ENCODE peak calls at places on chromosomes 5 and 9, in eight cellular contexts. R, Y, J, A, K, U, E and I are unnamed samples.

GRCh38 chr5:15116996-15117395 is 245.4 kb upstream of the ANKH start:
- DNase-seq in K (no peak), J (no peak), R (no peak), U (peak), A (no peak), Y (no peak), E (no peak), I (no peak)

GRCh38 chr5:151381899-151382298 is 34.5 kb upstream of the SLC36A2 start:
- DNase-seq in R (no peak), U (no peak), A (no peak), E (no peak), J (no peak), K (no peak), Y (no peak), I (no peak)

GRCh38 chr9:91037511-91038482 is 236.2 kb downstream of the SYK start:
- DNase-seq in Y (peak), J (peak), K (no peak), A (peak), E (no peak), U (peak), R (peak), I (peak)

GRCh38 chr9:100322954-100323536 is 29.7 kb downstream of the TEX10 start:
- DNase-seq in R (peak), Y (peak), E (peak), J (peak), U (peak), A (no peak), K (no peak), I (peak)

GRCh38 chr5:54868511-54869483 is 116.6 kb downstream of the ESM1 start:
- DNase-seq in Y (no peak), A (no peak), K (no peak), R (no peak), J (no peak), U (no peak), E (no peak), I (no peak)

GRCh38 chr9:16526380-16526779 is 344.1 kb downstream of the BNC2 start:
- DNase-seq in E (no peak), A (no peak), U (peak), K (no peak), R (peak), J (no peak), Y (peak), I (peak)

GRCh38 chr5:72138943-72139467 is 31.7 kb downstream of the MAP1B start:
- DNase-seq in A (no peak), J (no peak), Y (peak), K (no peak), U (no peak), R (peak), E (no peak), I (peak)

GRCh38 chr5:142929602-142930001 is 159.4 kb downstream of the ARHGAP26 start:
- DNase-seq in A (peak), R (peak), Y (no peak), E (no peak), K (no peak), U (no peak), J (no peak), I (peak)

GRCh38 chr5:129930221-129930620 is 26.0 kb downstream of the CHSY3 start:
- DNase-seq in J (no peak), E (no peak), K (no peak), Y (no peak), U (no peak), R (peak), A (no peak), I (no peak)

DNA sequence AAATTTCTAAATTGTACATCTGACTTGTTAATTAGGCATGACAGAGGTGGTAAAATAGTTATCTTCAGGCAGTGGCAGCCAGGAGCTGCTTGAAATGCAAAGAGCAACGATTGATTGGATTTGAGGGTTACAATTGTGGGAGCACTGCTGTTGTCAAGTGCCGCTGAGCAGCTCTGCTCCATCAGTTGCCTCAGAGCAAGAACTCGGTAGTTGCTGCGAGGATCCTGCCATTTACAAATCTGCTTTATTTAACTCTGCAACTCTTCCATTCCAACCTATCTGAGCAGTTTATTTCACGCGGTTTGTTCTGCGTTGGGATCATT is 12.6 kb downstream of the PBX3 start:
- DNase-seq in Y (no peak), A (no peak), K (no peak), E (peak), U (no peak), J (no peak), R (no peak), I (no peak)
- H3K4me3 ChIP-seq in Y (peak), A (no peak), K (peak), E (peak), U (no peak), J (no peak), R (peak), I (no peak)

GRCh38 chr9:15416880-15417279 is 5.8 kb upstream of the SNAPC3 start:
- DNase-seq in J (peak), U (peak), K (no peak), Y (peak), A (no peak), R (peak), E (peak), I (peak)
- TF ChIP-seq CTCF in J (peak), U (peak), K (peak), Y (peak), A (peak), R (peak), E (peak), I (peak)

DNA sequence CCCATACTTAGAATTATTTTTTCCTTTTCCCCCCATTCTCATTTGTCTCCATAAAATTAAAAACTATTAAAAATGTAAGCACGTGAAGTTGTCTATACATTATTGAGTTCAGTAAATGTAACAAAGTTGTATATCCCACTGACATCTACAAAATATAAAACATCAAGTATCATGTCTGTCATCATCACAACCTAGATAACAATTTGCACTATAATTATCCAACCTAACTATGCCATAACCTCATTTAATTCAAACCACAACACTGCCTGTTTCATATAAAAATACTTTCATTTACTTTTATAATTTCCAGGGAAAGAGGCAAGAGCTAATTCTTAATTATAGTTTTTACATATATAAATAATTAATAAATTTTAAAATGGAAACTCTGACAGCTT is 9.1 kb downstream of the EFNA5 start:
- DNase-seq in A (no peak), J (no peak), K (no peak), E (no peak), R (no peak), Y (no peak), U (no peak), I (no peak)
- H3K4me3 ChIP-seq in A (no peak), J (no peak), K (no peak), E (no peak), R (no peak), Y (no peak), U (no peak), I (no peak)

GRCh38 chr9:22009563-22009867 is 410 bp upstream of the CDKN2B start:
- DNase-seq in R (no peak), E (no peak), U (no peak), Y (no peak), A (no peak), K (no peak), J (no peak), I (no peak)

GRCh38 chr9:22002038-22002437 is 7.1 kb downstream of the CDKN2B start:
- DNase-seq in U (no peak), J (no peak), R (no peak), Y (no peak), K (no peak), A (no peak), E (no peak), I (no peak)

GRCh38 chr9:22005083-22005699 is 3.9 kb downstream of the CDKN2B start:
- DNase-seq in Y (peak), E (peak), K (peak), R (peak), U (no peak), J (no peak), A (no peak), I (no peak)

GRCh38 chr9:22008662-22009562 is at the start of gene CDKN2B:
- DNase-seq in A (peak), J (peak), Y (peak), K (peak), U (no peak), R (peak), E (peak), I (peak)

DNA sequence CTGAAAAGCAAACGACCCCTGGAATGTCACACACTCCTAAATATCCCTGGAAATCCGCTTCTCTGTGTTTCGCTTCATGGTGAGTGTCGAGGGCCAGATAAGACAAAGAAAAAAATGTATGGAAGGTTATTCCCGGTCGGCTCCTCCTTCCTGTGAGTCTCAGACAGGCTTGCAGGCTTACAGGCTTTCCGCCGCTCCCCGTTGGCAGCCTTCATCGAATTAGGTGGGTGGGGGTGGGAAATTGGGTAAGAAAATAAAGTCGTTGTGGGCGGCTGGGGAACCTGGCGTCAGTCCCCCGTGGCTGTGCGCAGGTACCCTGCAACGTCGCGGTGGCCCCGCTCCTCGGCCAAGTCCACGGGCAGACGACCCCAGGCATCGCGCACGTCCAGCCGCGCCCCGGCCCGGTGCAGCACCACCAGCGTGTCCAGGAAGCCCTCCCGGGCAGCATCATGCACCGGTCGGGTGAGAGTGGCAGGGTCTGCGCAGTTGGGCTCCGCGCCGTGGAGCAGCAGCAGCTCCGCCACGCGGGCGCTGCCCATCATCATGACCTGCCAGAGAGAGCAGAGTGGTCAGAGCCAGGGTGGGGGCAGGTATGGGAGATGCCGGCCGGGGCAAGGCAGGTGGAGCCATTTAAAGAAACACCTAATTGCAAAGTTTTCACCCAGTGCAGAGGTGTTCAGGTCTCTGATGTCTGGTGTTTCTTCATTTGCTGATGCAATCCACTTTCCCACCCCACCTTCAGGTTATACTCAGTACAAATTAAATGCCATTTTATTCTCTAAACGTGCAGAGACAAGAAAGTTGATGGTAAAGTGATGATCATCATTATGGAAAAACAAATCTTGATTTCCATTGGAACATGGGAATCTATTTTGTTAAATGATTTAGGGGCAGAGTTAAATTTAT is 3.2 kb downstream of the CDKN2B start:
- DNase-seq in U (no peak), K (peak), A (no peak), Y (peak), E (peak), R (peak), J (no peak), I (no peak)
- TF ChIP-seq CTCF in U (no peak), K (no peak), A (no peak), Y (no peak), E (peak), R (no peak), J (no peak), I (no peak)

GRCh38 chr5:141039517-141039916 is 11.7 kb upstream of the PCDHB1 start:
- DNase-seq in Y (no peak), R (no peak), J (no peak), A (no peak), E (peak), K (no peak), U (peak), I (no peak)
- H3K4me3 ChIP-seq in Y (no peak), R (no peak), J (no peak), A (no peak), E (peak), K (no peak), U (peak), I (no peak)